ENCODE peak calls at places on chromosomes 5 and 9, in seven cellular contexts. One of them, this sample, is unnamed.

GRCh38 chr5:123089971-123090640 is 1.1 kb downstream of the PRDM6 start:
- DNase-seq in H1: peak
- DNase-seq in trophoblast cell: peak
- DNase-seq in mesenchymal stem cell: peak
- DNase-seq in H9: peak
- DNase-seq in neuronal stem cell: no peak
- DNase-seq in IMR-90: peak
- DNase-seq in this sample: peak

GRCh38 chr5:76450059-76450458 is 47.0 kb downstream of the IQGAP2 start:
- DNase-seq in neuronal stem cell: no peak
- DNase-seq in trophoblast cell: no peak
- DNase-seq in mesenchymal stem cell: peak
- DNase-seq in IMR-90: no peak
- DNase-seq in H1: no peak
- DNase-seq in H9: no peak
- DNase-seq in this sample: no peak

GRCh38 chr9:35000535-35001284 is 11.2 kb downstream of the DNAJB5 start:
- DNase-seq in H9: peak
- DNase-seq in IMR-90: peak
- DNase-seq in neuronal stem cell: no peak
- DNase-seq in mesenchymal stem cell: peak
- DNase-seq in trophoblast cell: peak
- DNase-seq in H1: no peak
- DNase-seq in this sample: peak

GRCh38 chr5:159332800-159333563 is 2.7 kb upstream of the IL12B start:
- DNase-seq in mesenchymal stem cell: no peak
- DNase-seq in H1: no peak
- DNase-seq in trophoblast cell: no peak
- DNase-seq in neuronal stem cell: no peak
- DNase-seq in H9: no peak
- DNase-seq in IMR-90: no peak
- DNase-seq in this sample: no peak

GRCh38 chr5:135269828-135270545 is 129.0 kb downstream of the MACROH2A1 start:
- DNase-seq in mesenchymal stem cell: peak
- DNase-seq in neuronal stem cell: no peak
- DNase-seq in IMR-90: peak
- DNase-seq in H1: no peak
- DNase-seq in H9: no peak
- DNase-seq in trophoblast cell: peak
- DNase-seq in this sample: no peak

GRCh38 chr9:10793306-10793705 is 180.5 kb upstream of the PTPRD start:
- DNase-seq in mesenchymal stem cell: no peak
- DNase-seq in neuronal stem cell: no peak
- DNase-seq in trophoblast cell: no peak
- DNase-seq in IMR-90: no peak
- DNase-seq in H9: no peak
- DNase-seq in H1: no peak
- DNase-seq in this sample: no peak

GRCh38 chr9:88460583-88461332 is 72.5 kb downstream of the SPIN1 start:
- DNase-seq in trophoblast cell: peak
- DNase-seq in H1: no peak
- DNase-seq in H9: no peak
- DNase-seq in mesenchymal stem cell: no peak
- DNase-seq in IMR-90: no peak
- DNase-seq in neuronal stem cell: peak
- DNase-seq in this sample: peak

GRCh38 chr5:3020426-3020825 is 268.9 kb upstream of the IRX2 start:
- DNase-seq in IMR-90: no peak
- DNase-seq in H9: no peak
- DNase-seq in H1: no peak
- DNase-seq in mesenchymal stem cell: no peak
- DNase-seq in trophoblast cell: no peak
- DNase-seq in neuronal stem cell: no peak
- DNase-seq in this sample: no peak

GRCh38 chr5:80198399-80198798 is 57.4 kb downstream of the SERINC5 start:
- DNase-seq in H1: no peak
- DNase-seq in mesenchymal stem cell: no peak
- DNase-seq in neuronal stem cell: no peak
- DNase-seq in IMR-90: no peak
- DNase-seq in H9: no peak
- DNase-seq in trophoblast cell: no peak
- DNase-seq in this sample: no peak

GRCh38 chr9:75889977-75890540 is 414 bp upstream of the PCSK5 start:
- DNase-seq in H1: no peak
- DNase-seq in trophoblast cell: peak
- DNase-seq in IMR-90: peak
- DNase-seq in neuronal stem cell: no peak
- DNase-seq in mesenchymal stem cell: peak
- DNase-seq in H9: no peak
- DNase-seq in this sample: no peak

GRCh38 chr5:120545951-120546350 is 81.9 kb downstream of the PRR16 start:
- DNase-seq in mesenchymal stem cell: no peak
- DNase-seq in H1: no peak
- DNase-seq in H9: no peak
- DNase-seq in IMR-90: peak
- DNase-seq in trophoblast cell: no peak
- DNase-seq in neuronal stem cell: no peak
- DNase-seq in this sample: no peak

GRCh38 chr9:38103340-38103739 is 34.3 kb upstream of the SHB start:
- DNase-seq in IMR-90: no peak
- DNase-seq in H1: no peak
- DNase-seq in neuronal stem cell: no peak
- DNase-seq in trophoblast cell: no peak
- DNase-seq in H9: no peak
- DNase-seq in mesenchymal stem cell: no peak
- DNase-seq in this sample: no peak

GRCh38 chr5:59236996-59237395 is 654.1 kb downstream of the RAB3C start:
- DNase-seq in H9: no peak
- DNase-seq in H1: no peak
- DNase-seq in trophoblast cell: no peak
- DNase-seq in mesenchymal stem cell: no peak
- DNase-seq in IMR-90: no peak
- DNase-seq in neuronal stem cell: no peak
- DNase-seq in this sample: no peak

GRCh38 chr5:71533142-71533541 is 54.0 kb upstream of the MCCC2 start:
- DNase-seq in mesenchymal stem cell: no peak
- DNase-seq in neuronal stem cell: no peak
- DNase-seq in IMR-90: peak
- DNase-seq in trophoblast cell: no peak
- DNase-seq in H9: no peak
- DNase-seq in H1: no peak
- DNase-seq in this sample: no peak

GRCh38 chr9:32741706-32742105 is 41.6 kb upstream of the TMEM215 start:
- DNase-seq in trophoblast cell: peak
- DNase-seq in neuronal stem cell: peak
- DNase-seq in H1: no peak
- DNase-seq in mesenchymal stem cell: no peak
- DNase-seq in H9: no peak
- DNase-seq in IMR-90: no peak
- DNase-seq in this sample: no peak

GRCh38 chr9:132348676-132349075 is 6.1 kb downstream of the SETX start:
- DNase-seq in trophoblast cell: no peak
- DNase-seq in IMR-90: no peak
- DNase-seq in mesenchymal stem cell: no peak
- DNase-seq in H1: no peak
- DNase-seq in H9: no peak
- DNase-seq in neuronal stem cell: no peak
- DNase-seq in this sample: no peak

GRCh38 chr9:132346177-132346576 is 8.6 kb downstream of the SETX start:
- DNase-seq in neuronal stem cell: no peak
- DNase-seq in H1: no peak
- DNase-seq in trophoblast cell: no peak
- DNase-seq in mesenchymal stem cell: no peak
- DNase-seq in IMR-90: no peak
- DNase-seq in H9: no peak
- DNase-seq in this sample: no peak

GRCh38 chr9:132351404-132352050 is 3.3 kb downstream of the SETX start:
- DNase-seq in IMR-90: no peak
- DNase-seq in H9: no peak
- DNase-seq in mesenchymal stem cell: no peak
- DNase-seq in H1: no peak
- DNase-seq in neuronal stem cell: no peak
- DNase-seq in trophoblast cell: no peak
- DNase-seq in this sample: no peak

GRCh38 chr9:132354645-132355355 is at the start of gene SETX:
- DNase-seq in H9: peak
- DNase-seq in trophoblast cell: peak
- DNase-seq in mesenchymal stem cell: peak
- DNase-seq in H1: peak
- DNase-seq in neuronal stem cell: peak
- DNase-seq in IMR-90: peak
- DNase-seq in this sample: peak

GRCh38 chr9:132350861-132351315 is 3.9 kb downstream of the SETX start:
- DNase-seq in mesenchymal stem cell: peak
- DNase-seq in neuronal stem cell: no peak
- DNase-seq in H9: no peak
- DNase-seq in IMR-90: peak
- DNase-seq in trophoblast cell: no peak
- DNase-seq in H1: no peak
- DNase-seq in this sample: no peak
- H3K18ac ChIP-seq in mesenchymal stem cell: no peak
- H3K18ac ChIP-seq in neuronal stem cell: no peak
- H3K18ac ChIP-seq in H9: no peak
- H3K18ac ChIP-seq in IMR-90: no peak
- H3K18ac ChIP-seq in trophoblast cell: no peak
- H3K18ac ChIP-seq in H1: no peak
- H3K18ac ChIP-seq in this sample: no peak

GRCh38 chr9:130137870-130138653 is 34.1 kb upstream of the NCS1 start:
- DNase-seq in H1: peak
- DNase-seq in H9: peak
- DNase-seq in mesenchymal stem cell: peak
- DNase-seq in trophoblast cell: peak
- DNase-seq in neuronal stem cell: peak
- DNase-seq in IMR-90: peak
- DNase-seq in this sample: peak

GRCh38 chr9:130140701-130141100 is 31.5 kb upstream of the NCS1 start:
- DNase-seq in mesenchymal stem cell: no peak
- DNase-seq in H1: no peak
- DNase-seq in IMR-90: no peak
- DNase-seq in trophoblast cell: no peak
- DNase-seq in H9: no peak
- DNase-seq in neuronal stem cell: no peak
- DNase-seq in this sample: no peak

GRCh38 chr9:130138791-130139190 is 33.4 kb upstream of the NCS1 start:
- DNase-seq in H9: no peak
- DNase-seq in trophoblast cell: peak
- DNase-seq in IMR-90: peak
- DNase-seq in mesenchymal stem cell: peak
- DNase-seq in H1: no peak
- DNase-seq in neuronal stem cell: no peak
- DNase-seq in this sample: no peak

GRCh38 chr9:130137081-130137869 is 34.9 kb upstream of the NCS1 start:
- DNase-seq in H1: no peak
- DNase-seq in neuronal stem cell: no peak
- DNase-seq in H9: no peak
- DNase-seq in trophoblast cell: no peak
- DNase-seq in mesenchymal stem cell: no peak
- DNase-seq in IMR-90: no peak
- DNase-seq in this sample: no peak

DNA sequence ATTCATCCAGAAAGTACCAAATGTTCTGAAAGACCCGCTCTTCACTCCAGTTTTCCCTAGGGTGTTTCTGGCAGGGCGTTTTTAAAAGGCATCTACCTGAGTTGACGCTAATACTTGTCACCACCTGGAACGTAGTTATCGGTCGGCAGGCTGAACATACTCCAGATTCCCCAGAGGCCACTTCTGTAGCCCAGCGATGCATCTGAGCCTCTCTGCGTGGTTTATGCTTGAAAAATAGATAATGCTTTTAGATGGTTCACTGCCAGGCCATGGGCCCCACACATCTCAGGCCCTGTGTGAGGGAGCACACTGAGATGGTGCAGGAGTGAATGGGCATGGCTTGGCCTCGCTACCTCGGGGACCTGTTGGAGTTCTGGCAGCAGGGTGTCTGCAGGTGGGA is 33.0 kb upstream of the NCS1 start:
- DNase-seq in H1: no peak
- DNase-seq in H9: no peak
- DNase-seq in trophoblast cell: peak
- DNase-seq in neuronal stem cell: no peak
- DNase-seq in IMR-90: no peak
- DNase-seq in mesenchymal stem cell: no peak
- DNase-seq in this sample: no peak
- H3K18ac ChIP-seq in H1: no peak
- H3K18ac ChIP-seq in H9: no peak
- H3K18ac ChIP-seq in trophoblast cell: no peak
- H3K18ac ChIP-seq in neuronal stem cell: peak
- H3K18ac ChIP-seq in IMR-90: peak
- H3K18ac ChIP-seq in mesenchymal stem cell: no peak
- H3K18ac ChIP-seq in this sample: no peak

GRCh38 chr5:29382735-29383280 is 1810.7 kb upstream of the CDH6 start:
- DNase-seq in mesenchymal stem cell: no peak
- DNase-seq in neuronal stem cell: no peak
- DNase-seq in H9: no peak
- DNase-seq in IMR-90: no peak
- DNase-seq in trophoblast cell: no peak
- DNase-seq in H1: no peak
- DNase-seq in this sample: no peak

GRCh38 chr5:29389993-29390392 is 1803.5 kb upstream of the CDH6 start:
- DNase-seq in trophoblast cell: no peak
- DNase-seq in neuronal stem cell: no peak
- DNase-seq in mesenchymal stem cell: no peak
- DNase-seq in H9: no peak
- DNase-seq in IMR-90: no peak
- DNase-seq in H1: no peak
- DNase-seq in this sample: no peak

DNA sequence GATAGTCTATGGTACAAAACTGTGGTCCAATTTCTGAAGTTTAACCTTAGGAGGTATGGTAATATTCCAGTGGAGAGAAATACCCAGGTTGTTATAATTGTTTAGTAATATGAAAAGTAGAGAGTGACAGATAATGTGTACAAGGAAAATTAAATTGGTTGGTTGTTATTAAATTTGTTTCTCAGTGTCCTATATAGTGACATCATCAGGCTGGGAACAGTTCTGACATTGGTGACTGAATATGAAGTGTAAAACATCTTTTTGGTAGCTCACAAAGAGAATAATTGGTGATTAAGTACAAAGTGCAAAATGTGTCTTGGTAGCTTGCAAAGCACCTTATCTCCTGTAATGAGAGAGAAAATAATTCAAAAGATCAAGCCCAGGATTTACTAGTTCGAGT is 1806.1 kb upstream of the CDH6 start:
- DNase-seq in IMR-90: no peak
- DNase-seq in trophoblast cell: no peak
- DNase-seq in neuronal stem cell: no peak
- DNase-seq in mesenchymal stem cell: no peak
- DNase-seq in H9: no peak
- DNase-seq in H1: no peak
- DNase-seq in this sample: no peak
- H3K18ac ChIP-seq in IMR-90: no peak
- H3K18ac ChIP-seq in trophoblast cell: no peak
- H3K18ac ChIP-seq in neuronal stem cell: no peak
- H3K18ac ChIP-seq in mesenchymal stem cell: no peak
- H3K18ac ChIP-seq in H9: no peak
- H3K18ac ChIP-seq in H1: no peak
- H3K18ac ChIP-seq in this sample: no peak

DNA sequence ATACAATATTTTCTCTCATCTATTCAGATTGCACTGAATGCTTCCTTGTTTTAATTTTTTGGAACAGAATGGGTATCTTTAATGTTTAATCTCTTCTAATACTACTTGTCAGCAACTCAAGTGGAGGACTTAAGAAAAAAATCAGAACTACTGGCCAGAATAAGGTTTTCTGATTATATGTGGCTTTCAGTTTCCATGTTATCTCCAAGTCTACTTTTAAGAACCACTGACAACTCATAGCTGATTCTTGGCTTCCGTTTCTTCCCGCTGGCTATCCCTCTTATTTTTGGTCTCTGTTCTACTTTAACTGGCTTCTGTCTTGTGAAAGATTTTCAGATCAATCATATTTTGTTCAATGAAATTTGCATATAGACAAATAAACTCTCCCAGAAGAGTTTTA is 204.6 kb downstream of the MLLT3 start:
- DNase-seq in H1: no peak
- DNase-seq in neuronal stem cell: no peak
- DNase-seq in trophoblast cell: no peak
- DNase-seq in mesenchymal stem cell: no peak
- DNase-seq in IMR-90: no peak
- DNase-seq in H9: no peak
- DNase-seq in this sample: no peak
- H3K18ac ChIP-seq in H1: no peak
- H3K18ac ChIP-seq in neuronal stem cell: no peak
- H3K18ac ChIP-seq in trophoblast cell: no peak
- H3K18ac ChIP-seq in mesenchymal stem cell: no peak
- H3K18ac ChIP-seq in IMR-90: no peak
- H3K18ac ChIP-seq in H9: no peak
- H3K18ac ChIP-seq in this sample: no peak